ENCODE peak calls at places on chromosomes 7 and 10, in eight cellular contexts. D is tibial artery; Y is dorsolateral prefrontal cortex; I is CD4-positive, alpha-beta T cell; Z is substantia nigra; Q is effector memory CD4-positive, alpha-beta T cell; H is heart left ventricle; T is brain microvascular endothelial cell. L is an unnamed sample.

GRCh38 chr7:48168159-48168558 is 3.1 kb upstream of the ABCA13 start:
- DNase-seq in D (no peak), Y (no peak), I (no peak), Z (no peak), Q (no peak), H (no peak), T (peak), L (no peak)

GRCh38 chr10:13617146-13617545 is 30.4 kb downstream of the PRPF18 start:
- DNase-seq in D (no peak), Y (no peak), I (no peak), Z (no peak), Q (no peak), H (no peak), T (no peak), L (no peak)

GRCh38 chr10:72567884-72568283 is 58.0 kb downstream of the MICU1 start:
- DNase-seq in D (no peak), Y (no peak), I (no peak), Z (no peak), Q (no peak), H (no peak), T (no peak), L (no peak)

GRCh38 chr10:119313645-119314044 is 106.3 kb downstream of the GRK5 start:
- DNase-seq in D (no peak), Y (no peak), I (peak), Z (no peak), Q (peak), H (no peak), T (no peak), L (no peak)

GRCh38 chr7:92639213-92639896 is 49.2 kb upstream of the FAM133B start:
- DNase-seq in D (no peak), Y (no peak), I (no peak), Z (no peak), Q (no peak), H (no peak), T (no peak), L (no peak)

GRCh38 chr10:100637785-100638184 is 102.0 kb downstream of the HIF1AN start:
- DNase-seq in D (no peak), Y (no peak), I (no peak), Z (no peak), Q (no peak), H (no peak), T (peak), L (no peak)

GRCh38 chr7:149254181-149254858 is 7.7 kb upstream of the ZNF783 start:
- DNase-seq in D (no peak), Y (no peak), I (no peak), Z (no peak), Q (no peak), H (no peak), T (no peak), L (no peak)

GRCh38 chr7:39172137-39172536 is 194.4 kb downstream of the POU6F2 start:
- DNase-seq in D (no peak), Y (no peak), I (no peak), Z (no peak), Q (no peak), H (no peak), T (no peak), L (no peak)

GRCh38 chr7:4849390-4849789 is 12.4 kb downstream of the PAPOLB start:
- DNase-seq in D (no peak), Y (no peak), I (no peak), Z (no peak), Q (no peak), H (no peak), T (peak), L (no peak)

GRCh38 chr7:52071744-52072143 is 755.1 kb upstream of the COBL start:
- DNase-seq in D (no peak), Y (no peak), I (no peak), Z (no peak), Q (no peak), H (no peak), T (no peak), L (no peak)

GRCh38 chr7:22549667-22550513 is 49.9 kb upstream of the STEAP1B start:
- DNase-seq in D (no peak), Y (no peak), I (no peak), Z (no peak), Q (no peak), H (no peak), T (peak), L (no peak)

GRCh38 chr10:69179089-69179742 is 818 bp upstream of the SUPV3L1 start:
- DNase-seq in D (peak), Y (no peak), I (peak), Z (no peak), Q (peak), H (no peak), T (no peak), L (no peak)

GRCh38 chr7:33705333-33705833 is 200.0 kb upstream of the BMPER start:
- DNase-seq in D (no peak), Y (no peak), I (no peak), Z (no peak), Q (no peak), H (no peak), T (no peak), L (no peak)

GRCh38 chr7:15084368-15084767 is 181.8 kb upstream of the DGKB start:
- DNase-seq in D (no peak), Y (no peak), I (no peak), Z (no peak), Q (no peak), H (no peak), T (no peak), L (no peak)

GRCh38 chr10:14751576-14752330 is 22.9 kb downstream of the FAM107B start:
- DNase-seq in D (peak), Y (no peak), I (no peak), Z (no peak), Q (no peak), H (peak), T (peak), L (no peak)

GRCh38 chr7:139745330-139746143 is 32.3 kb downstream of the HIPK2 start:
- DNase-seq in D (no peak), Y (no peak), I (no peak), Z (no peak), Q (no peak), H (peak), T (peak), L (no peak)

GRCh38 chr7:130921391-130922180 is 187.6 kb upstream of the KLF14 start:
- DNase-seq in D (peak), Y (peak), I (no peak), Z (no peak), Q (no peak), H (peak), T (peak), L (peak)

GRCh38 chr10:110802090-110802489 is 69.6 kb upstream of the PDCD4 start:
- DNase-seq in D (no peak), Y (no peak), I (no peak), Z (no peak), Q (no peak), H (no peak), T (no peak), L (no peak)

GRCh38 chr10:131808370-131808930 is 92.4 kb upstream of the PPP2R2D start:
- DNase-seq in D (no peak), Y (no peak), I (no peak), Z (no peak), Q (no peak), H (no peak), T (no peak), L (no peak)

GRCh38 chr7:78510580-78511188 is 712.1 kb downstream of the PHTF2 start:
- DNase-seq in D (no peak), Y (no peak), I (no peak), Z (no peak), Q (no peak), H (no peak), T (peak), L (peak)

GRCh38 chr10:87979847-87980246 is 116.4 kb downstream of the PTEN start:
- DNase-seq in D (no peak), Y (no peak), I (no peak), Z (no peak), Q (no peak), H (no peak), T (no peak), L (no peak)

GRCh38 chr10:5628366-5628765 is 38.0 kb downstream of the ASB13 start:
- DNase-seq in D (peak), Y (no peak), I (no peak), Z (no peak), Q (no peak), H (no peak), T (no peak), L (no peak)

GRCh38 chr7:12690041-12690878 is 2.8 kb downstream of the ARL4A start:
- DNase-seq in D (no peak), Y (no peak), I (no peak), Z (no peak), Q (no peak), H (no peak), T (no peak), L (no peak)

GRCh38 chr7:12694817-12695216 is 7.4 kb downstream of the ARL4A start:
- DNase-seq in D (no peak), Y (no peak), I (no peak), Z (no peak), Q (no peak), H (no peak), T (no peak), L (no peak)

GRCh38 chr7:12696001-12696400 is 8.6 kb downstream of the ARL4A start:
- DNase-seq in D (no peak), Y (no peak), I (no peak), Z (no peak), Q (no peak), H (no peak), T (no peak), L (no peak)

GRCh38 chr7:12692035-12692434 is 4.6 kb downstream of the ARL4A start:
- DNase-seq in D (no peak), Y (no peak), I (no peak), Z (no peak), Q (no peak), H (no peak), T (no peak), L (no peak)

DNA sequence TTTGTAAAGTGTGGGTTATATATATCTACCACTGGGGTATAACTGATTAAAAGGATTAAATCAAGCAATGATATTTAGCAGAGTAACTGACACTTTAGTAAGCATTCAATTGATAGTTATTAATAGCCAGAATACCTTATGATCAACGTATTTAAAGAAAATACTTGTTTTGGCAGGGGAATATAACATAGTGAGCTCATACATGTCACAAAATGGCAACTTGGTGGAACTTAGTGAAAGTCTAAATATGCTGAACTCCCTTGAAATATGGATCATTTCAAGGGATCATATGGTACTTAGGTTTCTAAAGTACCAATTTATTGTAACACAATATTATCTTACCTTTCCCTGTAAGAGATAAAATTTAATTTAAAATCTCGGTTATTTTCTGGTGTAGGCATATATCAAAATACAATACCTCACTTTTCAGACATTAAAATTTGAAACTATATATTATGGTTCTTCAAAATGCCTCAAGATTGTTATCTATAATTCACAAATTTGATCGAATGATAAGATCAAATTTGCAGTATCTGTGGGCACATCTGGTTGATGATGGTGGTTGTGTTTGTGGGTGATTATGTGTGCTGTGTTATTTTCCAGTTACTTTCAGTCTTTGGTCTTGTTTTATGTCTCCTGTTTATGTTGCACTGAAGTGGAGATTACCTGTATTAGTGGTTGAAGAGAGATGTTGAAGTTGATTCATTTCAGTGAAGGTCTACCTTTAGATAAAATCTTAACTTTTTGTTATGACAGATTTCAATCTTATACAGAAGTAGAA is 5.2 kb downstream of the ARL4A start:
- DNase-seq in D (no peak), Y (no peak), I (no peak), Z (no peak), Q (no peak), H (no peak), T (no peak), L (no peak)
- H3K27ac ChIP-seq in D (no peak), Y (no peak), I (no peak), Z (no peak), Q (no peak), H (no peak), T (no peak), L (no peak)

GRCh38 chr7:43669286-43670081 is 59.8 kb downstream of the COA1 start:
- DNase-seq in D (no peak), Y (no peak), I (peak), Z (no peak), Q (peak), H (no peak), T (no peak), L (peak)
- H3K27ac ChIP-seq in D (no peak), Y (no peak), I (no peak), Z (no peak), Q (peak), H (no peak), T (no peak), L (no peak)

GRCh38 chr7:116585967-116586366 is 61.1 kb downstream of the CAV1 start:
- DNase-seq in D (no peak), Y (no peak), I (no peak), Z (no peak), Q (no peak), H (no peak), T (no peak), L (no peak)
- H3K27ac ChIP-seq in D (no peak), Y (no peak), I (no peak), Z (no peak), Q (no peak), H (no peak), T (no peak), L (no peak)

DNA sequence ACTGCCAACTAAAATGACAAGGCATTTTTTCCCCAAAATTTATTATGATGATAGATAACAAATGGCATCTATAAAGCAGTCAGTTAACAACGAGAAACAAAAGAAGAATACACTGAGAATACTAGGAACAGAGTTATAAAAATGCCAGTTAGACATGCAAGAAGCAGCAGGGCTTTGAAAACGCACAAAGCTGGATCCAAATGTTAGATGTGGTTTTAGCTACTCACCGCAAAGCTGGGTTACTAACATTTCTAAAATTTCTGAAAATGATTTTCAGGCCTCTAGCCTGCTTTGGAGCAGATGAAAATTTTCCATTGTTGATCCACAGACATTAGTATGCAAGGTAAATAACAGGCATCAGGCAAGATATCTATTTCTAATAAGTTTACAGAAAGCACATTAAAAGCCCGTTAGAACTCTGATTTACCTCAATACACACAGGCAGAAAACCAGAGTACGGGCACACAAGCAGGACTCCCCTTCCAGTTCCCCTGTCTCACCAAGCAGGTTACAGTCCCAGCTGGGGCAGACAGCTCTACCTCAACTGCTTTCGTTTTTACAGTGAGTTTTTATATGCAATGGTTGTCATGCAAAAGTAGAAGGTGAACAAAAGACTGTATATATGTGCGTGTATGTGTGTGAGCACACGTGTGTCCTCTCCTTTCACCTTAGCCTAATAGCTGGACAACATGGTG is 37.9 kb downstream of the GLI3 start:
- DNase-seq in D (no peak), Y (no peak), I (no peak), Z (no peak), Q (no peak), H (no peak), T (no peak), L (no peak)
- H3K27ac ChIP-seq in D (no peak), Y (no peak), I (no peak), Z (no peak), Q (no peak), H (no peak), T (no peak), L (no peak)

DNA sequence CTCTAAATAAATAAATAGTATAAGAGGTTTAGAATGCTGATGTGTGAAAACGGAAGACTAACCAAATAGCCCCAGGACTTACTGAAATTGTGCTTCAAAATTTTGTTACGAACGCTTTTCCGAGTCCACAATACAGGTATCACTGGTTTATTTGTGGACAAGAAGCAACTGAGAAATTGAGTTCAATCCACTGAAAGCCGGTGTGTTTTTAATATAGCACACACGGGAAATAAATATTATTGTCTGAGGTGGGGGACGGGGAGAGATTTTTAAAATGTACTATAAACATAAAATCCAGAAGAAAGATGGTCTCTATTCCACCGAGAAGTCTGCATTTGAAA is 598 bp downstream of the SLC16A12 start:
- DNase-seq in D (no peak), Y (no peak), I (no peak), Z (no peak), Q (no peak), H (no peak), T (no peak), L (no peak)
- H3K27ac ChIP-seq in D (no peak), Y (no peak), I (no peak), Z (no peak), Q (no peak), H (peak), T (no peak), L (no peak)

DNA sequence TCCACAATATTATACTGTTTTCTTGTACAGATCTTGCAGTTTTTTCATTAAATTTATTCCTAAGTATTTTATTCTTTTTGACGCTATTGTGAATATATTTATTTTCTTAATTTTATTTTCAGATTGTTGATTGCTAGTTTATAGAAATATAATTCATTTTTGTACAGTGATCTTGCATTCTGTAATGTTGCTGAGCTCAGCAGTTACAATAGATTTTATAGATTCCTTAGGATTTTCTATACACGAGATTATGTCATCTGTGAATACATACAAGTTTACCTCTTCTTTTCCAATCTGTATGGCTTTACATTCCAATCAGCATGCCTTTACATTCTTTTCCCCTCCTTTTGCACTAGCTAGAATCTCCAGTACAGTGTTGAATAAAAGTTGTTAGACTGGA is 130.0 kb downstream of the C1GALT1 start:
- DNase-seq in D (no peak), Y (no peak), I (no peak), Z (no peak), Q (no peak), H (no peak), T (no peak), L (no peak)
- H3K27ac ChIP-seq in D (no peak), Y (no peak), I (no peak), Z (no peak), Q (no peak), H (no peak), T (no peak), L (no peak)

DNA sequence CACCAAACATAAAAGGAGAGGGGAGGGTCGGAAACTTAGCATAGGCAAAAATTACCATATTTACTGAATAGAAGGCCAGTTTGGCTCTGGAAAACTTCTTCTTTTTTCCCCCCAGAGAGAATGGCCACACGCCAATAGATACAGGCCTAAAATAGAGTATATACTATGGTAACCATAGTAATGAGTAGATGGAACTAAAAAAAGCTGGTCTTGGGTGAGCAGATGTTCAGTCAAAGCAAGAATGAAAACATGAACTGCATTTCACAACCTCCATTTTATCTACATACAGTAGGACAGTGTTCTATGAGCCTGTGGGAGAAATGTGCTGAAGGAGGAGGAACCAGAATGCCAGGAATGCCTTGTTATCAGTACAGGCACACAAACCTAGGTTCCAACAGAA is 141.7 kb upstream of the SEMA3A start:
- DNase-seq in D (no peak), Y (no peak), I (no peak), Z (no peak), Q (no peak), H (no peak), T (peak), L (no peak)
- H3K27ac ChIP-seq in D (no peak), Y (no peak), I (no peak), Z (no peak), Q (no peak), H (no peak), T (peak), L (no peak)

GRCh38 chr7:20417675-20418382 is 87.1 kb downstream of the ITGB8 start:
- DNase-seq in D (no peak), Y (no peak), I (no peak), Z (no peak), Q (no peak), H (no peak), T (no peak), L (no peak)

GRCh38 chr7:20412023-20412422 is 81.3 kb downstream of the ITGB8 start:
- DNase-seq in D (no peak), Y (no peak), I (no peak), Z (no peak), Q (no peak), H (no peak), T (no peak), L (no peak)

DNA sequence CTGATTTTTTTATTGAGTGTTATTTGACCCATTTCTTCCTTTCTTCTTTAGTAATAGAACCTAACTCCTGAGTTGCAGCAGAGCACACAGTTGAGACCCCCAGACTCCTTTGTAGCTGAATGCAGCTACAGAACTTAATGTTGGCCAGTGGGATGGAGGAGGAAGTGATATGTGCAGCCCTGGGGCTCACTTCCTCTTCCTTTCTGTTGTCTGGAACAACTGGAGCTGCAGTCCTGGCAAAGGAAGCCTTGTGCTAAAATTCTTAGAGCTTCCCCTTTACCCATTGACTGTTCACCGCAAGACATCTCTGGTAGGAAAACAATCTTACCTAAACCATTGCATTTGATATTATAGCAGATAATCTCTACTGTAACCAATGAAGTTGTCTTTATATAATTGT is 86.6 kb downstream of the ITGB8 start:
- DNase-seq in D (no peak), Y (no peak), I (no peak), Z (no peak), Q (no peak), H (no peak), T (no peak), L (no peak)
- H3K27ac ChIP-seq in D (no peak), Y (no peak), I (no peak), Z (no peak), Q (no peak), H (no peak), T (no peak), L (no peak)

L was measured in caudate nucleus.